ENCODE peak calls at places on chromosomes 1 and 21, in five cellular contexts. One of them, this sample, is unnamed.

GRCh38 chr21:33020558-33021100 is 5.1 kb upstream of the OLIG2 start:
- DNase-seq in heart left ventricle: no peak
- DNase-seq in foreskin fibroblast: no peak
- DNase-seq in astrocyte: no peak
- DNase-seq in OCI-LY7: no peak
- DNase-seq in this sample: no peak

GRCh38 chr1:18137759-18138345 is 30.3 kb downstream of the IGSF21 start:
- DNase-seq in foreskin fibroblast: no peak
- DNase-seq in OCI-LY7: no peak
- DNase-seq in heart left ventricle: no peak
- DNase-seq in astrocyte: no peak
- DNase-seq in this sample: no peak

GRCh38 chr1:7389201-7389785 is 381.8 kb upstream of the VAMP3 start:
- DNase-seq in heart left ventricle: no peak
- DNase-seq in foreskin fibroblast: no peak
- DNase-seq in astrocyte: peak
- DNase-seq in OCI-LY7: no peak
- DNase-seq in this sample: peak

GRCh38 chr1:182784556-182785171 is 4.9 kb upstream of the NPL start:
- DNase-seq in heart left ventricle: no peak
- DNase-seq in foreskin fibroblast: peak
- DNase-seq in OCI-LY7: peak
- DNase-seq in astrocyte: no peak
- DNase-seq in this sample: no peak

GRCh38 chr1:201783572-201783971 is 45.4 kb upstream of the IPO9 start:
- DNase-seq in OCI-LY7: no peak
- DNase-seq in astrocyte: no peak
- DNase-seq in heart left ventricle: no peak
- DNase-seq in foreskin fibroblast: no peak
- DNase-seq in this sample: no peak

GRCh38 chr1:58768332-58768731 is 15.5 kb downstream of the JUN start:
- DNase-seq in foreskin fibroblast: peak
- DNase-seq in astrocyte: no peak
- DNase-seq in heart left ventricle: no peak
- DNase-seq in OCI-LY7: no peak
- DNase-seq in this sample: no peak

GRCh38 chr1:39396671-39397070 is 94.8 kb upstream of the BMP8A start:
- DNase-seq in foreskin fibroblast: no peak
- DNase-seq in astrocyte: no peak
- DNase-seq in OCI-LY7: no peak
- DNase-seq in heart left ventricle: no peak
- DNase-seq in this sample: no peak

GRCh38 chr1:78490861-78491310 is at the start of gene PTGFR:
- DNase-seq in OCI-LY7: no peak
- DNase-seq in astrocyte: peak
- DNase-seq in heart left ventricle: no peak
- DNase-seq in foreskin fibroblast: no peak
- DNase-seq in this sample: no peak

GRCh38 chr1:7398982-7399381 is 372.1 kb upstream of the VAMP3 start:
- DNase-seq in foreskin fibroblast: no peak
- DNase-seq in OCI-LY7: no peak
- DNase-seq in heart left ventricle: no peak
- DNase-seq in astrocyte: no peak
- DNase-seq in this sample: no peak

GRCh38 chr1:37123266-37123665 is 89.0 kb upstream of the GRIK3 start:
- DNase-seq in OCI-LY7: no peak
- DNase-seq in heart left ventricle: no peak
- DNase-seq in astrocyte: no peak
- DNase-seq in foreskin fibroblast: no peak
- DNase-seq in this sample: no peak

GRCh38 chr1:12161662-12162458 is 4.9 kb upstream of the TNFRSF1B start:
- DNase-seq in foreskin fibroblast: peak
- DNase-seq in OCI-LY7: peak
- DNase-seq in astrocyte: peak
- DNase-seq in heart left ventricle: peak
- DNase-seq in this sample: peak

GRCh38 chr1:212118167-212118871 is 82.8 kb downstream of the DTL start:
- DNase-seq in OCI-LY7: no peak
- DNase-seq in heart left ventricle: no peak
- DNase-seq in foreskin fibroblast: no peak
- DNase-seq in astrocyte: peak
- DNase-seq in this sample: peak

GRCh38 chr1:2547210-2548067 is 8.7 kb upstream of the TNFRSF14 start:
- DNase-seq in OCI-LY7: peak
- DNase-seq in heart left ventricle: no peak
- DNase-seq in foreskin fibroblast: no peak
- DNase-seq in astrocyte: no peak
- DNase-seq in this sample: no peak

GRCh38 chr1:217272385-217272784 is 358.5 kb downstream of the GPATCH2 start:
- DNase-seq in OCI-LY7: no peak
- DNase-seq in heart left ventricle: no peak
- DNase-seq in astrocyte: peak
- DNase-seq in foreskin fibroblast: peak
- DNase-seq in this sample: peak

GRCh38 chr1:29849038-29849750 is 612.9 kb downstream of the PTPRU start:
- DNase-seq in OCI-LY7: peak
- DNase-seq in heart left ventricle: no peak
- DNase-seq in astrocyte: peak
- DNase-seq in foreskin fibroblast: peak
- DNase-seq in this sample: no peak

GRCh38 chr1:157107702-157108101 is 8.1 kb upstream of the ETV3L start:
- DNase-seq in heart left ventricle: no peak
- DNase-seq in foreskin fibroblast: no peak
- DNase-seq in OCI-LY7: no peak
- DNase-seq in astrocyte: no peak
- DNase-seq in this sample: no peak

GRCh38 chr21:31873275-31873695 is 465 bp downstream of the HUNK start:
- DNase-seq in foreskin fibroblast: no peak
- DNase-seq in OCI-LY7: no peak
- DNase-seq in astrocyte: no peak
- DNase-seq in heart left ventricle: peak
- DNase-seq in this sample: no peak

GRCh38 chr1:200917291-200917817 is 22.7 kb downstream of the INAVA start:
- DNase-seq in heart left ventricle: no peak
- DNase-seq in OCI-LY7: no peak
- DNase-seq in astrocyte: no peak
- DNase-seq in foreskin fibroblast: no peak
- DNase-seq in this sample: no peak

GRCh38 chr21:42745511-42746239 is 92.3 kb downstream of the PDE9A start:
- DNase-seq in heart left ventricle: peak
- DNase-seq in astrocyte: no peak
- DNase-seq in foreskin fibroblast: no peak
- DNase-seq in OCI-LY7: no peak
- DNase-seq in this sample: no peak
- H3K4me3 ChIP-seq in heart left ventricle: no peak
- H3K4me3 ChIP-seq in astrocyte: no peak
- H3K4me3 ChIP-seq in foreskin fibroblast: no peak
- H3K4me3 ChIP-seq in OCI-LY7: no peak
- H3K4me3 ChIP-seq in this sample: no peak

DNA sequence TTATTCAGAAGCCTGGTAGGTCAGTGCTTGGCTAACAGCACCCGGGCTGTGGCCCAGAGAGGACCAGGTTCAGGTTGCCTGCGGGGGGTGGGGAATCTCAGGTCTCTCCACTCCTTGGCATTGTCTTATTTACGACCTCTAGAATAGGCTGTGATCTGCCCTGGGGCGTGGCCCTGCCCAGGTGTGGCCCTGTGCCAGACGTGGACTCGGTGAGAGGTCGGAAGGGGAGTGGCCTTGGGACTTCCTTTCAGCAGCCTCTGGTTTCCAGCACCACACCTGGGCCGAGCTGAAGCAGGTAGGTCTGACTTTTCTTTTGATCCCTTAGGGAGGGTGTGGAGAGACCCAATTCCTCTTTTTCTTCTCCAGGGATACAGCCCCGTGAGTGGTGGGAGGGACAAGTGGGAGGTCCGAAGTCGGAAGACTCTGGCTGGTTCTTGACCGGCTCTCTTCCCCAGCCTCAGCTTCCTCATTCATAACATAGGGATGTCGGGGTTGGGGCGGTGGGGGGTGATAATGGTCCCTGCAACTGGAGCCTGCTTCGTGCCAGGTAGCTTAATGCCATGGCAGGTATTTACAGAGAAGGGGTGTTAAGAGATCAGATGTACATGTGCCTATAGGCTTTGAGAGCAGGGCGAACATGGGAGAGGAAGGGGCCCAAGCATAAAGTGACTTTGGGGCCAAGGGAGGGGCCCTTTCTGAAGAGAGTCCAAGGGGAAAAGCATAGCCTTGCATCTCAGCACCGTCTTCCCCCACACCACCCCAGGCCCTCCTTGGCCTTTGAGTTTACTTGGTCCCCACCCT is 16.5 kb downstream of the ACOT11 start:
- DNase-seq in astrocyte: no peak
- DNase-seq in OCI-LY7: no peak
- DNase-seq in heart left ventricle: no peak
- DNase-seq in foreskin fibroblast: no peak
- DNase-seq in this sample: no peak
- H3K4me3 ChIP-seq in astrocyte: no peak
- H3K4me3 ChIP-seq in OCI-LY7: no peak
- H3K4me3 ChIP-seq in heart left ventricle: no peak
- H3K4me3 ChIP-seq in foreskin fibroblast: no peak
- H3K4me3 ChIP-seq in this sample: no peak

GRCh38 chr1:205570173-205570501 is 61.7 kb downstream of the ELK4 start:
- DNase-seq in heart left ventricle: no peak
- DNase-seq in OCI-LY7: no peak
- DNase-seq in foreskin fibroblast: no peak
- DNase-seq in astrocyte: no peak
- DNase-seq in this sample: no peak

GRCh38 chr1:205570796-205571537 is 60.8 kb downstream of the ELK4 start:
- DNase-seq in OCI-LY7: no peak
- DNase-seq in astrocyte: no peak
- DNase-seq in heart left ventricle: no peak
- DNase-seq in foreskin fibroblast: no peak
- DNase-seq in this sample: no peak

GRCh38 chr1:205568469-205569361 is 63.1 kb downstream of the ELK4 start:
- DNase-seq in OCI-LY7: no peak
- DNase-seq in foreskin fibroblast: no peak
- DNase-seq in astrocyte: no peak
- DNase-seq in heart left ventricle: no peak
- DNase-seq in this sample: no peak

GRCh38 chr1:205568135-205568468 is 63.6 kb downstream of the CDK18 start:
- DNase-seq in astrocyte: no peak
- DNase-seq in heart left ventricle: no peak
- DNase-seq in foreskin fibroblast: no peak
- DNase-seq in OCI-LY7: no peak
- DNase-seq in this sample: no peak

GRCh38 chr1:205569411-205570172 is 62.2 kb downstream of the ELK4 start:
- DNase-seq in OCI-LY7: no peak
- DNase-seq in heart left ventricle: no peak
- DNase-seq in foreskin fibroblast: no peak
- DNase-seq in astrocyte: no peak
- DNase-seq in this sample: no peak
- H3K4me3 ChIP-seq in OCI-LY7: no peak
- H3K4me3 ChIP-seq in heart left ventricle: peak
- H3K4me3 ChIP-seq in foreskin fibroblast: no peak
- H3K4me3 ChIP-seq in astrocyte: no peak
- H3K4me3 ChIP-seq in this sample: no peak

GRCh38 chr1:41683681-41684500 is 199.4 kb upstream of the EDN2 start:
- DNase-seq in foreskin fibroblast: no peak
- DNase-seq in astrocyte: no peak
- DNase-seq in heart left ventricle: peak
- DNase-seq in OCI-LY7: no peak
- DNase-seq in this sample: no peak
- H3K4me3 ChIP-seq in foreskin fibroblast: no peak
- H3K4me3 ChIP-seq in astrocyte: no peak
- H3K4me3 ChIP-seq in heart left ventricle: no peak
- H3K4me3 ChIP-seq in OCI-LY7: no peak
- H3K4me3 ChIP-seq in this sample: no peak

DNA sequence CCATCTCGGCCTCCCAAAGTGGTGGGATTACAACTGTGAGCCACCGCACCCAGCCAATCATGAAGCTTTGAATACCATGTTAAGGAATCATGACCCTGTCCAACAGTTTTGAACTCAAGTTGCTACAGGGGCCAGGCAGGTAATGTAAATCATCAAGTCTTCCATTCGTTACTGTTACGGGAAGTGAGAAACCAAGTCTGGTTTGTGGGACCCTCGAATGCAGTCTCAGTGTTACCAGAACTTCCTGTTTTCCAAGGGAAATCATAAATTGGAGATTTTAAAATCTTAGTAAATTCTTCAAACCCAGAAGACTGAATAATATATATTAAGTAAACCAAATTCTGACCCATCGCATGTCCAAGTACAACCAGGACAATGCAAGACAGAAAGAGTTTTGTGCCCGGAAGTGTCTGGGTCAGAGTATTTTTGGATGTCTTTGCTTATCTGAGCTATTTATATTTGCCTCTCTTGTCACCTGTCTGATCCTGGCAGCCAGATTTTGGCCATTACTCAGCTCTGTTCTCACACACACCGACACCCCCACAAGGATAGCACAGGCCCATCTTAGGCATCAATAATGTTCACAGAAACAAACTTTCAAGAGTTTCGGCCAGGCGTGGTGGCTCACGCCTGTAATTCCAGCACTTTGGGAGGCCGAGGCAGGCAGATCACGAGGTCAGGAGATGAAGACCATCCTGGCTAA is 8.8 kb downstream of the ATP5IF1 start:
- DNase-seq in foreskin fibroblast: no peak
- DNase-seq in OCI-LY7: peak
- DNase-seq in astrocyte: no peak
- DNase-seq in heart left ventricle: no peak
- DNase-seq in this sample: no peak
- H3K4me3 ChIP-seq in foreskin fibroblast: no peak
- H3K4me3 ChIP-seq in OCI-LY7: peak
- H3K4me3 ChIP-seq in astrocyte: no peak
- H3K4me3 ChIP-seq in heart left ventricle: no peak
- H3K4me3 ChIP-seq in this sample: no peak